ENCODE peak calls at places on chromosomes 7 and 10, in six cellular contexts. Y is heart left ventricle, Q is NT2/D1, P is iPS DF 6.9, G is neural progenitor cell, R is adrenal gland. L is an unnamed sample. For H3K4me1, H3K27me3 and H3K9me3, the result is how much of the 10 kb centered on the place peaks cover.

GRCh38 chr7:55128693-55129394 is 110.0 kb downstream of the EGFR start:
- DNase-seq in Y (peak), Q (no peak), P (no peak), G (peak), R (no peak), L (no peak)

GRCh38 chr7:101108330-101108857 is 18.5 kb upstream of the SERPINE1 start:
- DNase-seq in Y (peak), Q (no peak), P (no peak), G (peak), R (no peak), L (no peak)

GRCh38 chr7:13061115-13061514 is 373.7 kb downstream of the ARL4A start:
- DNase-seq in Y (no peak), Q (no peak), P (no peak), G (no peak), R (no peak), L (no peak)

GRCh38 chr7:139738101-139738489 is 39.7 kb downstream of the HIPK2 start:
- DNase-seq in Y (no peak), Q (no peak), P (no peak), G (no peak), R (no peak), L (no peak)

GRCh38 chr7:139990571-139990970 is 72.2 kb downstream of the PARP12 start:
- DNase-seq in Y (no peak), Q (no peak), P (no peak), G (no peak), R (no peak), L (no peak)

GRCh38 chr7:34823650-34824258 is 165.7 kb downstream of the NPSR1 start:
- DNase-seq in Y (peak), Q (peak), P (no peak), G (peak), R (peak), L (peak)

GRCh38 chr7:92205987-92206386 is 27.0 kb upstream of the LRRD1 start:
- DNase-seq in Y (no peak), Q (no peak), P (no peak), G (peak), R (no peak), L (no peak)

GRCh38 chr7:78296036-78296435 is 497.5 kb downstream of the PHTF2 start:
- DNase-seq in Y (no peak), Q (no peak), P (no peak), G (no peak), R (no peak), L (no peak)

GRCh38 chr10:3978762-3979161 is 193.8 kb upstream of the KLF6 start:
- DNase-seq in Y (no peak), Q (no peak), P (no peak), G (no peak), R (no peak), L (no peak)

GRCh38 chr10:114687459-114687858 is 29.4 kb upstream of the ABLIM1 start:
- DNase-seq in Y (no peak), Q (no peak), P (no peak), G (no peak), R (no peak), L (no peak)

GRCh38 chr7:34622182-34622581 is 35.8 kb upstream of the NPSR1 start:
- DNase-seq in Y (no peak), Q (peak), P (no peak), G (peak), R (no peak), L (no peak)

DNA sequence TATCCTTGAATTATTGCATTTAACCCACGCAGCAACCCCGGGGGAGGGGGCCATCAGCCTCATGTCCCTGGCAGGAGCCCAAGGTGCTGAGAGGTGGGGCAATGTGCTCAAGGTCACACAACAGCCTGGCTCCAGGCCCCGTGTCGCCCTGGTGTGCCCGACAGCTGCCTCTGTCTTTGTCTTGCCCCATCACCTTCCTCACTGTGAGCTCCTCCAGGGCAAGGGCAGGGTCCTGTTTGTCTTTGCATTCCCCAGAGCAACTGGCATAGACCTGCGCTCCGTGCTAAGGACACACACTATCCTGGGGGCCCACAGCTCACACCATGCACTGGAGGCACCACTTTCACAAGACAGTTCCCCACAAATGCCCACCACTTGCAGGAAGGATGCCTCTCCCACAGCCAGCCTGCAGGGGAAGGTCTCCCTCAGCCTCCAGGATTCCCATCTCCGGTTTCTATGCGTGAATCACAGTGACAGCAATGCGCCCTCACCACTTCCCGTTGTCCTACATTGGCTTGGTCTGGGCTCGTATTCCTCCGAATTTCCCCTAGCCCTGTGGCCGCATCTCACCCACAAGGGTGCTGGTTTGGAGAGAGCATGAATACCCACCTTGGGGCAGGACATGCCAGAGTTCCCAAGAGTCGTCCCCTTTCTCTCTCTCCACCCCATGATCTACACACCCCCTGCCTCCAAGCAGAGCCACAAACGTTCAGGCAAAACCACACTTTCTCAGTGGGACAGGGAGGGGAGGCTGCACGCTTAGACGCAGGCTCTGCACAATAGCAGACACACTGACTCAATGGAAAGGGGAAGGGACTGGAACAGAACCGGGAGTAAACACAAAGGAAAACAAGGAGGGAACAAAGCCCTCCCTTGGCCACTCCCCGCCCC is 10.3 kb downstream of the ITPRIP start:
- DNase-seq in Y (peak), Q (no peak), P (no peak), G (peak), R (peak), L (peak)
- H3K4me1 ChIP-seq in Y (half or more), Q (under half), P (under half), G (half or more), R (half or more), L (half or more)

GRCh38 chr10:77638766-77639101 is 1.1 kb upstream of the KCNMA1 start:
- DNase-seq in Y (no peak), Q (no peak), P (no peak), G (no peak), R (no peak), L (no peak)
- H3K27me3 ChIP-seq in Y (under half), Q (half or more), P (under half), G (half or more), R (under half), L (half or more)

DNA sequence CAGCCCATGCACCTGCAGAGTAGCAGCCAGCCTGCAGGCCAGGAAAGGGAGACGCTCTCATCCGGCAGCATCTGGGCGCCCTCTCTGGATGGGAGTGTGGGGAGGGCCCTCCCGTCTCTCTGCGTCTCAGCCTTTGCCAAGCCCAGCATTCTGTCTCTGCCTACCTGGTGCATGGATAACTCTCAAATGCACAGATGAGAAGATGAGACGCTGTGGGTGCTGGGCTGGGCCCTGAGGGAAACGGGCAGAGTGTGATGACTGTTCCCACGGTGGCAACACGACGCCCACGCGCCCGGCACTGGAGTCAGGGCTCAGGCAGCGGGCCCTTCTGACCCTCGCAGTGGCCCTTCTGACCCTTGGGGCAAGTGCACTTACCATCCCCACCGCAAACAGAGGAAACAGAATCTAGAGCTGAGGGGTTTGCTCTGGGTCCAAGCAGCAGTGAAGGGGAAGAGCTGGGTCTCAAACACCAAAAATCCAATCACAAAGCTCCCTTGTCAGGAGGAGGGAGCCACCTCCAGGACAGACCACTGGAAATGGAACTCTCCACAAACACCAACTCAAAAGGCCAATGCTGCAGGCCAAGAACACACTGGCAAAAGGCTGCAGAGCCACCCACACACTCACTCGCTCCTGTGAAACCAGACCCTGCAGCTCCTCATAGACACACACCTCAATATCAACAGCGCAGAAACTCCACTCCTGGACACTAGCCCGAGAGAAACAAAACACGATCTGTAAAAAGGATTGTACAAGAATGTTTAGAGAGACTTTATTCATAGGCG is 213.7 kb downstream of the PTPRN2 start:
- DNase-seq in Y (no peak), Q (no peak), P (no peak), G (no peak), R (no peak), L (no peak)
- H3K9me3 ChIP-seq in Y (under half), Q (under half), P (under half), G (under half), R (under half), L (under half)

GRCh38 chr10:103897241-103897774 is 20.7 kb downstream of the STN1 start:
- DNase-seq in Y (no peak), Q (no peak), P (no peak), G (no peak), R (no peak), L (no peak)
- H3K4me1 ChIP-seq in Y (under half), Q (under half), P (under half), G (under half), R (under half), L (under half)

DNA sequence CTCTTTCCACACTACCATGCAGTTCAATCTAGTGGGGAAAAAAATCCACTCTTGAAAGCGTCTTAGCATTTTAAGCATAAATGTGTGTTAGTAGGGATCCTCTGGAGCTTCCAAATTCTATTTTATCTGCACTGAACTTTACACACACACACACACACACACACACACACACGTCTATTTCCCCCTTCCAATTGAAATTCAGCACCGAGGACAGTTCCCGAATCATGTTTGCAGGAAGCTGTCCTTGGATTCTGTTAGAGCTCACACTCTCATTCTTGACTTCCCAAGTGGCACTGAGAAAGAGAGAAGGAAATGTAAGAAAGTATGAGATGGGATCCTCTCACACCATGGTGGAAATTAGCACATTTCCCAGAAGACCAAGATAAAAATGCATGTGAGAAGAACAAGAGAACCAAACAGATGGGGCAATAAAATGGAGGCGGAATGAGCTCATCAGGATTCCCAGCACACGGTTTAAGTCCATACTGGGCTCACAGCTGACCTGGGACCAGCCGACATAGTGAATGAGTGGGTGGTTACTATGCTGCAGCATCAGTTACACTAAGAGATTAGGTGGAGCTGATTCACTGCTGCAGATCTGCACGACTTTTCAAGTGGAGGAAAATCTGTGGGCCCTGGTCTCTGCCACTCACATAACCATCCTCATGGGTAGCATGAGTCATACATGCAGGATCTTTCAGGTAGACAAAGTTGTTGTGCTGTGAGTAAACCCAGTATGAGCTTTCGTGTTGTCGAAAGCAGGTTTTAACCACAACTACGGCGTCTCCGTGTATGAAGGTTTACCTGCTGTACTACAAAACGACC is 3.3 kb upstream of the NPTX2 start:
- DNase-seq in Y (no peak), Q (no peak), P (no peak), G (peak), R (no peak), L (no peak)
- H3K27me3 ChIP-seq in Y (under half), Q (under half), P (under half), G (half or more), R (under half), L (under half)